ENCODE peak calls at places on chromosomes 12 and 14, in seven cellular contexts. I, N, J, Z, Y, V and L are unnamed samples.
A peak's percentile ranks its signal among the peaks of the same experiment; 100 is the strongest.

GRCh38 chr14:90632868-90633267 is 183.4 kb downstream of the TTC7B start:
- DNase-seq in I (no peak), N (no peak), J (no peak), Z (no peak), Y (no peak), V (no peak), L (no peak)

GRCh38 chr12:66070378-66071120 is 60.0 kb downstream of the LLPH start:
- DNase-seq in I (no peak), N (no peak), J (no peak), Z (no peak), Y (no peak), V (no peak), L (peak; percentile 43)

GRCh38 chr14:92471919-92472318 is 41.7 kb upstream of the RIN3 start:
- DNase-seq in I (no peak), N (no peak), J (no peak), Z (peak; percentile 91), Y (no peak), V (no peak), L (no peak)

GRCh38 chr12:100987552-100988277 is 193.1 kb downstream of the ANO4 start:
- DNase-seq in I (no peak), N (no peak), J (peak; percentile 63), Z (peak; percentile 90), Y (no peak), V (no peak), L (peak; percentile 27)

GRCh38 chr12:57591567-57592325 is 754 bp downstream of the PIP4K2C start:
- DNase-seq in I (peak; percentile 38), N (no peak), J (peak; percentile 54), Z (peak; percentile 81), Y (no peak), V (no peak), L (no peak)

GRCh38 chr14:68762944-68763831 is 29.7 kb downstream of the ZFP36L1 start:
- DNase-seq in I (peak; percentile 80), N (no peak), J (peak; percentile 14), Z (peak; percentile 91), Y (peak; percentile 76), V (no peak), L (peak; percentile 95)

GRCh38 chr12:91729543-91729942 is 416.1 kb downstream of the BTG1 start:
- DNase-seq in I (no peak), N (no peak), J (no peak), Z (no peak), Y (no peak), V (no peak), L (no peak)

GRCh38 chr14:59332727-59333126 is 132.5 kb downstream of the GPR135 start:
- DNase-seq in I (no peak), N (no peak), J (no peak), Z (no peak), Y (no peak), V (no peak), L (no peak)

GRCh38 chr12:64323006-64323405 is 67.6 kb downstream of the C12orf56 start:
- DNase-seq in I (no peak), N (no peak), J (no peak), Z (no peak), Y (no peak), V (no peak), L (no peak)

GRCh38 chr14:100072783-100073346 is 7.6 kb downstream of the EVL start:
- DNase-seq in I (no peak), N (no peak), J (no peak), Z (peak; percentile 41), Y (peak; percentile 84), V (no peak), L (no peak)

GRCh38 chr14:54435500-54435981 is 5.6 kb downstream of the CNIH1 start:
- DNase-seq in I (no peak), N (no peak), J (no peak), Z (no peak), Y (no peak), V (no peak), L (no peak)

GRCh38 chr12:70733385-70733784 is 96.2 kb upstream of the PTPRB start:
- DNase-seq in I (no peak), N (no peak), J (peak; percentile 37), Z (peak; percentile 72), Y (no peak), V (peak; percentile 10), L (no peak)

GRCh38 chr14:22464422-22465142 is 124.4 kb downstream of the DAD1 start:
- DNase-seq in I (no peak), N (no peak), J (no peak), Z (no peak), Y (no peak), V (no peak), L (no peak)

GRCh38 chr14:98120831-98121464 is 1151.0 kb downstream of the BCL11B start:
- DNase-seq in I (no peak), N (no peak), J (no peak), Z (no peak), Y (no peak), V (no peak), L (no peak)

GRCh38 chr12:85820117-85820516 is 16.1 kb downstream of the RASSF9 start:
- DNase-seq in I (no peak), N (no peak), J (no peak), Z (no peak), Y (no peak), V (no peak), L (no peak)

GRCh38 chr14:64296561-64296960 is 2.4 kb upstream of the ESR2 start:
- DNase-seq in I (no peak), N (no peak), J (no peak), Z (no peak), Y (no peak), V (no peak), L (no peak)